ENCODE peak calls at places on chromosomes 4 and X, in four cellular contexts. E is IMR-90, X is H9, U is H1. V is an unnamed sample.

GRCh38 chr4:18942874-18943273 is 921.3 kb upstream of the LCORL start:
- DNase-seq in E (no peak), X (no peak), U (no peak), V (no peak)

GRCh38 chr4:164358400-164358799 is 395.5 kb upstream of the SMIM31 start:
- DNase-seq in E (no peak), X (no peak), U (no peak), V (no peak)

GRCh38 chr4:145180298-145181090 is at the start of gene OTUD4:
- DNase-seq in E (peak), X (peak), U (peak), V (peak)

GRCh38 chr4:53748328-53748772 is 157.1 kb upstream of the LNX1 start:
- DNase-seq in E (no peak), X (no peak), U (no peak), V (no peak)

GRCh38 chrX:7272301-7272700 is 124.3 kb upstream of the PUDP start:
- DNase-seq in E (no peak), X (no peak), U (no peak), V (peak)

GRCh38 chrX:130166503-130166777 is 799 bp upstream of the AIFM1 start:
- DNase-seq in E (no peak), X (no peak), U (no peak), V (no peak)

GRCh38 chr4:89915937-89916336 is 21.3 kb downstream of the MMRN1 start:
- DNase-seq in E (no peak), X (no peak), U (no peak), V (peak)

GRCh38 chr4:114512595-114513295 is 85.9 kb upstream of the UGT8 start:
- DNase-seq in E (no peak), X (no peak), U (no peak), V (no peak)

GRCh38 chr4:40292313-40292759 is 42.8 kb upstream of the CHRNA9 start:
- DNase-seq in E (peak), X (no peak), U (no peak), V (peak)

GRCh38 chr4:114386637-114387233 is 211.9 kb upstream of the UGT8 start:
- DNase-seq in E (peak), X (no peak), U (no peak), V (no peak)

GRCh38 chr4:121270384-121270783 is 106.3 kb upstream of the TNIP3 start:
- DNase-seq in E (no peak), X (no peak), U (no peak), V (no peak)

GRCh38 chrX:95893632-95894031 is 791.0 kb upstream of the DIAPH2 start:
- DNase-seq in E (no peak), X (no peak), U (no peak), V (no peak)

GRCh38 chrX:150200820-150201287 is 162.3 kb upstream of the MAMLD1 start:
- DNase-seq in E (peak), X (no peak), U (no peak), V (peak)

GRCh38 chr4:89745708-89746107 is 91.3 kb downstream of the SNCA start:
- DNase-seq in E (no peak), X (no peak), U (no peak), V (no peak)

GRCh38 chrX:149129767-149130166 is 375.3 kb downstream of the IDS start:
- DNase-seq in E (no peak), X (no peak), U (no peak), V (peak)

GRCh38 chr4:113355550-113356371 is 306.3 kb downstream of the ANK2 start:
- DNase-seq in E (peak), X (no peak), U (no peak), V (peak)

GRCh38 chrX:27590044-27590443 is at the start of gene DCAF8L2:
- DNase-seq in E (no peak), X (no peak), U (no peak), V (no peak)

GRCh38 chr4:80173387-80173786 is 23.9 kb upstream of the PRDM8 start:
- DNase-seq in E (peak), X (no peak), U (no peak), V (no peak)

GRCh38 chr4:184356366-184356765 is 118.0 kb downstream of the IRF2 start:
- DNase-seq in E (no peak), X (peak), U (no peak), V (no peak)

GRCh38 chrX:12966151-12966550 is 8.8 kb upstream of the TMSB4X start:
- DNase-seq in E (no peak), X (no peak), U (no peak), V (no peak)

GRCh38 chr4:185839204-185839712 is 27.3 kb upstream of the SORBS2 start:
- DNase-seq in E (peak), X (peak), U (peak), V (peak)

GRCh38 chr4:8318509-8318908 is 49.0 kb downstream of the HTRA3 start:
- DNase-seq in E (no peak), X (no peak), U (no peak), V (no peak)
- H3K4ac ChIP-seq in E (no peak), X (no peak), U (no peak), V (no peak)

DNA sequence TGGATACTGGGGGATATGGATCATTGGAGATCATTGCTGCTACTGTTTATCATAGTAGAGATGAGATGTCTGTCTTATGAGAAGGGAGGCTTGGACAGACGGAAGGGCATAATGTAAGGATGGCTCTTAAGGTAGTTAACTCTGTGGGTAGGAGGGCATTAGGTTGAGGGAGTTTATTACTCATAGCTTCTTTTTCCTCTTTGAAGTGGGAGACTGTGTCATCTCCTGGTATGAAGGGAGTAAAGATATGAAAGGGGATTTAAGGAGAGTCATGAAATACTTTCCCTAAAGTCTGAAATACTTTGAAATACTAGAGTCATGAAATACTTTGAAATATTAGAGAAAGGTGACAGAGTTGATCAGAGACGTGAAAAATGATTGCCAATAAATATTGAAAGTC is 255.5 kb upstream of the PITX2 start:
- DNase-seq in E (no peak), X (no peak), U (no peak), V (no peak)
- H3K56ac ChIP-seq in E (no peak), X (no peak), U (no peak), V (no peak)

GRCh38 chr4:44760142-44760898 is 34.0 kb upstream of the GNPDA2 start:
- DNase-seq in E (peak), X (no peak), U (no peak), V (peak)
- H3K4ac ChIP-seq in E (no peak), X (no peak), U (no peak), V (no peak)

DNA sequence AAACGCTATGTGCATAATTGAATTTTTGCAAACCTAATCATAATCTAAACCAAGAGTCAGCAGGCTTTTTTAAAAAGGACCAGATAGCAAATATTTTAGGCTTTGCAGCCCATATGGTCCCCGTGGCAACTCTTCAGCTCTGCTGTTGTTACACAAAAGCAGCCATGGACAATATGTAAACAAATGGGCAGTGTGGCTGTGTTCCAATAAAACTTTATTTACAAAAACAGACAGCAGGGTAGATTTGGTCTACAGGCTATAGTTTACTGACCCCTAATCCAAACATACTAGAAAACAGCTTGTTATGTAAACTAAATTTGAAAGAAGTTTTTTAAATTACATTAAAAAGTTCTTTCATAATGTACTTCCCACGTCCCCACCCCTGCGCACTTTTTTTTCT is 53.1 kb downstream of the FUNDC1 start:
- DNase-seq in E (no peak), X (no peak), U (no peak), V (no peak)
- H3K56ac ChIP-seq in E (no peak), X (no peak), U (no peak), V (no peak)

DNA sequence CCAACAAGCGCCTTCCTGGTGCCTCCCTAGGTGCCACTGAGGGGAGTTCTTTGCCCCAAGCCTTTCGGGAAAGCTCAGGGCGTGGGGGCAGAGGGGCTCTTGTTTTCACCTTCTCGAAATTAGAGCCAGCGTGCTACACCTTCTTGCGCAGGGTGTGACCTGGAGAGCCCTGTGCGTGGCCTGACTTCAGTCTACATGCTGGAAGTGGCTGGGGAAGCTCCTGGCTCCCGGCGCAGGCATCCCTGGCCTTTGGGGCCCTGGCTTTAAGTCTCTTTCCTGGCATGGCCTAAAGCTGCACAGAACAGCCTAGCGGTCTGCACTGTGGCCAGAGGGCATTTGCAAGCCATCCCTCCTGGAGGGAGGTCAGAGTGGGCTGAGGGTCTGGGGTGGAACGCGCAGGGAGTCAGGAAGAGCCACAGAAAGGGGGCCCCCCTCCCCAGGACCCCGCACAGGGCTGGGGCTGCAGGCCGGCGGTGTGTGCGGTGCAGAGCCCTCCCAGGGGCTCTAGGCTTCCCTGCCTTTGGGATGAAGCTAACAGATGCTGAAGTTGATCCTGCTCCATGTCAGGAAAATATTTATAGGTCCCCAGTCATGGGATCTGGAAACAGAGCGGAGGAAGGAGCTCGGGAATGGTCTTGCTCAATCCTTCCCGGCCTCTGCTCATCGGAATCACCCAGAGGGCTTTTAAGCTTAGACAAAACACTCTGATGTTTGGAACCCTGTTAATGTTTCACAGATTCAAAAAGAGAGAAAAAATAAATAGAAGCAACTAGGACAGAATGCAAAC is 781 bp upstream of the SPON2 start:
- DNase-seq in E (peak), X (peak), U (no peak), V (no peak)
- H3K4ac ChIP-seq in E (peak), X (no peak), U (no peak), V (no peak)

DNA sequence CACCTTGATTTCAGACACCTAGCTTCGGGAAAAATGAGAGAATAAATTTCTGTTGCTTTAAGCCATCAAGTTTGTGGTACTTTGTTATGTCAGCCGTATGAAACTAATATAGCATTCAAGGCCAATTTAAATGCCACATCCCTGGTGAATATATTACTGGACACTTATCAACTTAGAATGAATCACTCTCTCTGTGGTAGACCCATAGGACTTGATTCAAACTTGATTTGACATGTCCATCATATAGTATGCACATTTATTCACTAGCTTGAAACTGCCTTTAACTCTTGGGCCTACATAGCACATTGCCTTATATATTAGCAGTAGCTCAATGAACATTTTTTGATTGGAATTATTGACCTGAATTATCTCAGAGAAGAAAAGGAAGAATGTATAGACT is 172.3 kb downstream of the ADGRA3 start:
- DNase-seq in E (no peak), X (no peak), U (no peak), V (no peak)
- H3K56ac ChIP-seq in E (no peak), X (no peak), U (no peak), V (no peak)

GRCh38 chrX:49039598-49040375 is 3.4 kb downstream of the TFE3 start:
- DNase-seq in E (peak), X (peak), U (peak), V (peak)
- H3K4ac ChIP-seq in E (peak), X (no peak), U (peak), V (peak)

GRCh38 chr4:152965614-152966013 is 29.5 kb downstream of the FHDC1 start:
- DNase-seq in E (peak), X (no peak), U (no peak), V (no peak)

GRCh38 chr4:152968806-152969394 is 32.8 kb downstream of the FHDC1 start:
- DNase-seq in E (peak), X (no peak), U (no peak), V (no peak)

GRCh38 chr4:152970102-152970820 is 34.1 kb downstream of the FHDC1 start:
- DNase-seq in E (peak), X (no peak), U (no peak), V (no peak)

GRCh38 chr4:152971053-152971452 is 34.9 kb downstream of the FHDC1 start:
- DNase-seq in E (no peak), X (no peak), U (no peak), V (no peak)

DNA sequence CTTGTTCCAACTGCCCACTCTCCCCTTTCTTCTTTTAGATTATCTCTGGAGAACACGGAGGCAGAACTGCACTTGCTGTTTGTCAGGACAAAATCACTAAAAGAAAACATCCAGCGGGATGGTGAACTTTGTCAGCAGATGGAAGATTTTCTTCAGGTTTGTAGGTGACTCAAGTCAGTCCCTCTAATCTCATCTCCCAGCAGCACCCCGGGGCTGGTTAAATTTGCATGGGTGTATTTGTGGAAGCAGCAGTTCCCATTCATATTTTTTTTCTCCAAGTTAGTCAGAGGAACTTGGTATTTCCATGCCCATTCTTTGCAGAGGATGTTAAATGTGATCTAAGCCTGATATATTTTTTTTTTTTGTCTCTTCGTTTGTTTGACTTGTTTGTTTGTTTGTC is 31.8 kb downstream of the FHDC1 start:
- DNase-seq in E (no peak), X (no peak), U (no peak), V (no peak)
- H3K56ac ChIP-seq in E (no peak), X (no peak), U (no peak), V (no peak)

GRCh38 chr4:3862640-3863420 is 96.6 kb downstream of the ADRA2C start:
- DNase-seq in E (no peak), X (peak), U (peak), V (peak)
- H3K4ac ChIP-seq in E (no peak), X (no peak), U (peak), V (peak)

V was measured in mesendoderm.